ENCODE peak calls at places on chromosomes 7 and 10, in seven cellular contexts. One of them, this sample, is unnamed.

GRCh38 chr7:20329389-20330175 is 1.1 kb upstream of the ITGB8 start:
- DNase-seq in left ventricle myocardium inferior: peak; percentile 42
- DNase-seq in mesendoderm: peak; percentile 95
- DNase-seq in adrenal gland: peak; percentile 83
- DNase-seq in upper lobe of left lung: peak; percentile 82
- DNase-seq in lower lobe of right lung: peak; percentile 75
- DNase-seq in PC-3: peak; percentile 90
- DNase-seq in this sample: peak; percentile 74

GRCh38 chr7:130891254-130892094 is 157.5 kb upstream of the KLF14 start:
- DNase-seq in lower lobe of right lung: peak; percentile 68
- DNase-seq in adrenal gland: peak; percentile 90
- DNase-seq in upper lobe of left lung: peak; percentile 24
- DNase-seq in PC-3: peak; percentile 90
- DNase-seq in left ventricle myocardium inferior: no peak
- DNase-seq in mesendoderm: no peak
- DNase-seq in this sample: peak; percentile 78

GRCh38 chr7:12401538-12402364 is 1.9 kb downstream of the VWDE start:
- DNase-seq in lower lobe of right lung: no peak
- DNase-seq in adrenal gland: no peak
- DNase-seq in left ventricle myocardium inferior: no peak
- DNase-seq in upper lobe of left lung: no peak
- DNase-seq in mesendoderm: no peak
- DNase-seq in PC-3: no peak
- DNase-seq in this sample: no peak

GRCh38 chr7:66261941-66262340 is 56.8 kb downstream of the TPST1 start:
- DNase-seq in mesendoderm: no peak
- DNase-seq in upper lobe of left lung: no peak
- DNase-seq in lower lobe of right lung: no peak
- DNase-seq in adrenal gland: no peak
- DNase-seq in left ventricle myocardium inferior: no peak
- DNase-seq in PC-3: no peak
- DNase-seq in this sample: no peak

GRCh38 chr7:129502708-129503685 is 666 bp downstream of the SMKR1 start:
- DNase-seq in PC-3: no peak
- DNase-seq in left ventricle myocardium inferior: no peak
- DNase-seq in lower lobe of right lung: no peak
- DNase-seq in adrenal gland: peak; percentile 52
- DNase-seq in mesendoderm: peak; percentile 63
- DNase-seq in upper lobe of left lung: no peak
- DNase-seq in this sample: no peak

GRCh38 chr10:25036381-25036780 is 20.0 kb downstream of the THNSL1 start:
- DNase-seq in lower lobe of right lung: no peak
- DNase-seq in upper lobe of left lung: no peak
- DNase-seq in PC-3: no peak
- DNase-seq in mesendoderm: no peak
- DNase-seq in adrenal gland: no peak
- DNase-seq in left ventricle myocardium inferior: no peak
- DNase-seq in this sample: no peak

GRCh38 chr7:100655908-100656674 is at the start of gene ACTL6B:
- DNase-seq in mesendoderm: peak; percentile 82
- DNase-seq in lower lobe of right lung: peak; percentile 67
- DNase-seq in left ventricle myocardium inferior: peak; percentile 59
- DNase-seq in upper lobe of left lung: peak; percentile 93
- DNase-seq in adrenal gland: peak; percentile 87
- DNase-seq in PC-3: no peak
- DNase-seq in this sample: no peak

GRCh38 chr10:107059872-107060271 is 104.6 kb downstream of the SORCS1 start:
- DNase-seq in adrenal gland: no peak
- DNase-seq in upper lobe of left lung: no peak
- DNase-seq in PC-3: no peak
- DNase-seq in lower lobe of right lung: no peak
- DNase-seq in mesendoderm: no peak
- DNase-seq in left ventricle myocardium inferior: no peak
- DNase-seq in this sample: no peak

GRCh38 chr10:126207313-126207771 is 180.9 kb downstream of the ADAM12 start:
- DNase-seq in PC-3: no peak
- DNase-seq in left ventricle myocardium inferior: no peak
- DNase-seq in mesendoderm: no peak
- DNase-seq in adrenal gland: no peak
- DNase-seq in upper lobe of left lung: no peak
- DNase-seq in lower lobe of right lung: no peak
- DNase-seq in this sample: no peak

GRCh38 chr7:103141753-103142404 is 7.0 kb downstream of the NAPEPLD start:
- DNase-seq in lower lobe of right lung: no peak
- DNase-seq in PC-3: peak; percentile 86
- DNase-seq in left ventricle myocardium inferior: no peak
- DNase-seq in adrenal gland: no peak
- DNase-seq in upper lobe of left lung: no peak
- DNase-seq in mesendoderm: no peak
- DNase-seq in this sample: no peak

GRCh38 chr7:47536705-47537611 is 45.0 kb downstream of the TNS3 start:
- DNase-seq in lower lobe of right lung: peak; percentile 63
- DNase-seq in upper lobe of left lung: peak; percentile 88
- DNase-seq in PC-3: peak; percentile 56
- DNase-seq in mesendoderm: peak; percentile 66
- DNase-seq in adrenal gland: peak; percentile 78
- DNase-seq in left ventricle myocardium inferior: peak; percentile 55
- DNase-seq in this sample: no peak

GRCh38 chr10:112960151-112960681 is 10.2 kb downstream of the TCF7L2 start:
- DNase-seq in adrenal gland: no peak
- DNase-seq in mesendoderm: peak; percentile 74
- DNase-seq in upper lobe of left lung: no peak
- DNase-seq in PC-3: no peak
- DNase-seq in left ventricle myocardium inferior: no peak
- DNase-seq in lower lobe of right lung: no peak
- DNase-seq in this sample: no peak

GRCh38 chr10:34299105-34299611 is 515.9 kb downstream of the PARD3 start:
- DNase-seq in mesendoderm: no peak
- DNase-seq in upper lobe of left lung: no peak
- DNase-seq in lower lobe of right lung: no peak
- DNase-seq in adrenal gland: no peak
- DNase-seq in left ventricle myocardium inferior: no peak
- DNase-seq in PC-3: peak; percentile 52
- DNase-seq in this sample: no peak

GRCh38 chr7:95404316-95404715 is 8.1 kb upstream of the PON3 start:
- DNase-seq in upper lobe of left lung: no peak
- DNase-seq in mesendoderm: no peak
- DNase-seq in adrenal gland: no peak
- DNase-seq in PC-3: no peak
- DNase-seq in left ventricle myocardium inferior: peak; percentile 22
- DNase-seq in lower lobe of right lung: no peak
- DNase-seq in this sample: no peak

GRCh38 chr7:100155553-100156317 is 2.8 kb downstream of the TRAPPC14 start:
- DNase-seq in lower lobe of right lung: no peak
- DNase-seq in left ventricle myocardium inferior: no peak
- DNase-seq in adrenal gland: no peak
- DNase-seq in PC-3: no peak
- DNase-seq in upper lobe of left lung: peak; percentile 51
- DNase-seq in mesendoderm: no peak
- DNase-seq in this sample: no peak

GRCh38 chr10:69043931-69044531 is 43.9 kb upstream of the SRGN start:
- DNase-seq in adrenal gland: no peak
- DNase-seq in upper lobe of left lung: no peak
- DNase-seq in mesendoderm: no peak
- DNase-seq in lower lobe of right lung: peak; percentile 30
- DNase-seq in PC-3: no peak
- DNase-seq in left ventricle myocardium inferior: no peak
- DNase-seq in this sample: no peak

GRCh38 chr10:529831-530230 is 159.6 kb downstream of the DIP2C start:
- DNase-seq in PC-3: no peak
- DNase-seq in lower lobe of right lung: no peak
- DNase-seq in adrenal gland: no peak
- DNase-seq in mesendoderm: no peak
- DNase-seq in left ventricle myocardium inferior: no peak
- DNase-seq in upper lobe of left lung: no peak
- DNase-seq in this sample: no peak

GRCh38 chr10:132292287-132292971 is 15.3 kb downstream of the STK32C start:
- DNase-seq in adrenal gland: no peak
- DNase-seq in mesendoderm: no peak
- DNase-seq in left ventricle myocardium inferior: peak; percentile 7
- DNase-seq in lower lobe of right lung: peak; percentile 19
- DNase-seq in upper lobe of left lung: no peak
- DNase-seq in PC-3: no peak
- DNase-seq in this sample: peak; percentile 45

GRCh38 chr7:140242057-140243031 is 65.6 kb upstream of the KDM7A start:
- DNase-seq in adrenal gland: no peak
- DNase-seq in left ventricle myocardium inferior: peak; percentile 18
- DNase-seq in upper lobe of left lung: no peak
- DNase-seq in mesendoderm: peak; percentile 93
- DNase-seq in PC-3: no peak
- DNase-seq in lower lobe of right lung: peak; percentile 64
- DNase-seq in this sample: no peak

GRCh38 chr7:79051915-79052314 is 401.6 kb downstream of the MAGI2 start:
- DNase-seq in left ventricle myocardium inferior: no peak
- DNase-seq in PC-3: no peak
- DNase-seq in lower lobe of right lung: no peak
- DNase-seq in mesendoderm: peak; percentile 3
- DNase-seq in adrenal gland: no peak
- DNase-seq in upper lobe of left lung: no peak
- DNase-seq in this sample: no peak

GRCh38 chr7:44194069-44194468 is 4.8 kb upstream of the GCK start:
- DNase-seq in mesendoderm: peak; percentile 37
- DNase-seq in left ventricle myocardium inferior: no peak
- DNase-seq in lower lobe of right lung: no peak
- DNase-seq in adrenal gland: no peak
- DNase-seq in upper lobe of left lung: no peak
- DNase-seq in PC-3: peak; percentile 49
- DNase-seq in this sample: peak; percentile 37

GRCh38 chr10:28587270-28587969 is 54.5 kb downstream of the WAC start:
- DNase-seq in lower lobe of right lung: no peak
- DNase-seq in left ventricle myocardium inferior: no peak
- DNase-seq in upper lobe of left lung: no peak
- DNase-seq in adrenal gland: no peak
- DNase-seq in mesendoderm: no peak
- DNase-seq in PC-3: no peak
- DNase-seq in this sample: no peak

GRCh38 chr7:45061352-45061751 is 27.4 kb downstream of the NACAD start:
- DNase-seq in lower lobe of right lung: no peak
- DNase-seq in PC-3: no peak
- DNase-seq in mesendoderm: no peak
- DNase-seq in upper lobe of left lung: no peak
- DNase-seq in left ventricle myocardium inferior: no peak
- DNase-seq in adrenal gland: no peak
- DNase-seq in this sample: no peak

GRCh38 chr7:80942261-80943041 is 23.6 kb upstream of the SEMA3C start:
- DNase-seq in adrenal gland: peak; percentile 72
- DNase-seq in left ventricle myocardium inferior: peak; percentile 37
- DNase-seq in upper lobe of left lung: no peak
- DNase-seq in mesendoderm: peak; percentile 89
- DNase-seq in PC-3: peak; percentile 95
- DNase-seq in lower lobe of right lung: no peak
- DNase-seq in this sample: peak; percentile 89

GRCh38 chr7:118080947-118081346 is 103.0 kb upstream of the LSM8 start:
- DNase-seq in lower lobe of right lung: no peak
- DNase-seq in upper lobe of left lung: no peak
- DNase-seq in left ventricle myocardium inferior: no peak
- DNase-seq in mesendoderm: peak; percentile 64
- DNase-seq in PC-3: peak; percentile 71
- DNase-seq in adrenal gland: no peak
- DNase-seq in this sample: peak; percentile 65

GRCh38 chr7:148337166-148337565 is 253.4 kb upstream of the C7orf33 start:
- DNase-seq in upper lobe of left lung: no peak
- DNase-seq in left ventricle myocardium inferior: no peak
- DNase-seq in lower lobe of right lung: no peak
- DNase-seq in mesendoderm: peak; percentile 89
- DNase-seq in PC-3: peak; percentile 5
- DNase-seq in adrenal gland: no peak
- DNase-seq in this sample: no peak
- H3K27ac ChIP-seq in upper lobe of left lung: no peak overlapping the region
- H3K27ac ChIP-seq in left ventricle myocardium inferior: no peak overlapping the region
- H3K27ac ChIP-seq in lower lobe of right lung: no peak overlapping the region
- H3K27ac ChIP-seq in mesendoderm: peak overlapping the region; percentile 63
- H3K27ac ChIP-seq in PC-3: peak overlapping the region; percentile 6
- H3K27ac ChIP-seq in adrenal gland: no peak overlapping the region
- H3K27ac ChIP-seq in this sample: no peak overlapping the region

GRCh38 chr7:157009778-157010587 is 480 bp downstream of the MNX1 start:
- DNase-seq in lower lobe of right lung: no peak
- DNase-seq in adrenal gland: no peak
- DNase-seq in upper lobe of left lung: peak; percentile 84
- DNase-seq in left ventricle myocardium inferior: no peak
- DNase-seq in PC-3: no peak
- DNase-seq in mesendoderm: no peak
- DNase-seq in this sample: no peak

GRCh38 chr7:157013101-157013500 is 2.6 kb upstream of the MNX1 start:
- DNase-seq in upper lobe of left lung: no peak
- DNase-seq in left ventricle myocardium inferior: no peak
- DNase-seq in adrenal gland: no peak
- DNase-seq in lower lobe of right lung: no peak
- DNase-seq in PC-3: no peak
- DNase-seq in mesendoderm: peak; percentile 40
- DNase-seq in this sample: no peak

GRCh38 chr7:157010588-157011332 is at the start of gene MNX1:
- DNase-seq in upper lobe of left lung: peak; percentile 96
- DNase-seq in mesendoderm: peak; percentile 89
- DNase-seq in PC-3: peak; percentile 75
- DNase-seq in lower lobe of right lung: peak; percentile 88
- DNase-seq in left ventricle myocardium inferior: peak; percentile 51
- DNase-seq in adrenal gland: no peak
- DNase-seq in this sample: no peak

GRCh38 chr7:157012113-157012547 is 1.7 kb upstream of the MNX1 start:
- DNase-seq in PC-3: no peak
- DNase-seq in left ventricle myocardium inferior: no peak
- DNase-seq in lower lobe of right lung: no peak
- DNase-seq in upper lobe of left lung: no peak
- DNase-seq in adrenal gland: no peak
- DNase-seq in mesendoderm: peak; percentile 10
- DNase-seq in this sample: no peak

GRCh38 chr7:157011333-157012112 is 1.1 kb upstream of the MNX1 start:
- DNase-seq in adrenal gland: no peak
- DNase-seq in upper lobe of left lung: peak; percentile 45
- DNase-seq in mesendoderm: peak; percentile 57
- DNase-seq in PC-3: peak; percentile 12
- DNase-seq in left ventricle myocardium inferior: no peak
- DNase-seq in lower lobe of right lung: no peak
- DNase-seq in this sample: no peak
- H3K4me3 ChIP-seq in adrenal gland: no peak overlapping the region
- H3K4me3 ChIP-seq in upper lobe of left lung: peak overlapping the region; percentile 71
- H3K4me3 ChIP-seq in mesendoderm: no peak overlapping the region
- H3K4me3 ChIP-seq in PC-3: peak overlapping the region; percentile 72
- H3K4me3 ChIP-seq in left ventricle myocardium inferior: peak overlapping the region; percentile 70
- H3K4me3 ChIP-seq in lower lobe of right lung: peak overlapping the region; percentile 63
- H3K4me3 ChIP-seq in this sample: peak overlapping the region; percentile 64

DNA sequence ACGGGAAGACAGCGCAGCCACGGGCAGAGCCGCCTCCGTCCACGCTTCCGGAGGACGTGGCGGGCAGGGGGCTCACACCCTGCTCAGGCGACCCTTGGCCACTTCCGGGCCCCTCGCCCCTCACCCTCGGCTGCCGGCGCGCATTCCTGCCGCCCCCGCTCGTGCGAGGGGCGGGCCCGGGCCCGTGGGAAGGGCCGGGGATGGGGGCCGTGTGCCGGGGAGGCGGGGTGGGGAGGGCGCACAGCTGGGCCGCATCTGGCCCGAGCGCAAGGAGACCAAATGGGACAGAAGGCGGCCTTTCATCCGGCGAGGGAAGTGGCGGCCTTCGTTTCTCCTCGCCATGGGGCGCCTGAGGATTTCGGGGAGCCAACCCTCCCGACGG is 846 bp upstream of the LFNG start:
- DNase-seq in adrenal gland: no peak
- DNase-seq in PC-3: no peak
- DNase-seq in mesendoderm: no peak
- DNase-seq in lower lobe of right lung: no peak
- DNase-seq in upper lobe of left lung: peak; percentile 83
- DNase-seq in left ventricle myocardium inferior: no peak
- DNase-seq in this sample: no peak
- H3K27ac ChIP-seq in adrenal gland: no peak overlapping the region
- H3K27ac ChIP-seq in PC-3: no peak overlapping the region
- H3K27ac ChIP-seq in mesendoderm: no peak overlapping the region
- H3K27ac ChIP-seq in lower lobe of right lung: peak overlapping the region; percentile 65
- H3K27ac ChIP-seq in upper lobe of left lung: peak overlapping the region; percentile 1
- H3K27ac ChIP-seq in left ventricle myocardium inferior: peak overlapping the region; percentile 71
- H3K27ac ChIP-seq in this sample: no peak overlapping the region

GRCh38 chr7:141944811-141945210 is 2.0 kb downstream of the CLEC5A start:
- DNase-seq in adrenal gland: no peak
- DNase-seq in mesendoderm: no peak
- DNase-seq in left ventricle myocardium inferior: no peak
- DNase-seq in PC-3: no peak
- DNase-seq in upper lobe of left lung: no peak
- DNase-seq in lower lobe of right lung: no peak
- DNase-seq in this sample: no peak
- H3K4me3 ChIP-seq in adrenal gland: no peak overlapping the region
- H3K4me3 ChIP-seq in mesendoderm: no peak overlapping the region
- H3K4me3 ChIP-seq in left ventricle myocardium inferior: no peak overlapping the region
- H3K4me3 ChIP-seq in PC-3: no peak overlapping the region
- H3K4me3 ChIP-seq in upper lobe of left lung: no peak overlapping the region
- H3K4me3 ChIP-seq in lower lobe of right lung: no peak overlapping the region
- H3K4me3 ChIP-seq in this sample: no peak overlapping the region